ENCODE peak calls at places on chromosomes 6 and 20, in nine cellular contexts. K is left ventricle myocardium superior; O is HTR-8/SVneo; V is left cardiac atrium; W is stromal cell of bone marrow; J is naive thymus-derived CD8-positive, alpha-beta T cell; P is SHP77; Y is activated effector memory CD4-positive, alpha-beta T cell treated with Interleukin-2 at 50 U/mL for 16 hours; N is iris pigment epithelial cell. Z is an unnamed sample.

GRCh38 chr20:63974402-63975200 is 4.8 kb downstream of the SAMD10 start:
- DNase-seq in K (peak), O (no peak), V (peak), W (no peak), J (no peak), P (peak), Y (no peak), N (no peak), Z (peak)

GRCh38 chr20:20210327-20210726 is 157.6 kb upstream of the INSM1 start:
- DNase-seq in K (no peak), O (no peak), V (peak), W (no peak), J (no peak), P (peak), Y (no peak), N (no peak), Z (no peak)

GRCh38 chr6:138465007-138465645 is 34.2 kb downstream of the NHSL1 start:
- DNase-seq in K (no peak), O (peak), V (no peak), W (peak), J (no peak), P (no peak), Y (no peak), N (peak), Z (no peak)

GRCh38 chr6:9397981-9398559 is 962.7 kb upstream of the SLC35B3 start:
- DNase-seq in K (peak), O (peak), V (peak), W (no peak), J (no peak), P (peak), Y (no peak), N (no peak), Z (peak)

GRCh38 chr6:151387581-151387980 is 3.8 kb downstream of the ZBTB2 start:
- DNase-seq in K (no peak), O (no peak), V (no peak), W (no peak), J (no peak), P (no peak), Y (no peak), N (peak), Z (no peak)

GRCh38 chr6:152635949-152636674 is 1.1 kb downstream of the SYNE1 start:
- DNase-seq in K (peak), O (no peak), V (peak), W (peak), J (no peak), P (no peak), Y (no peak), N (peak), Z (no peak)

GRCh38 chr6:115573866-115574265 is 486.8 kb downstream of the FRK start:
- DNase-seq in K (no peak), O (no peak), V (no peak), W (no peak), J (no peak), P (no peak), Y (no peak), N (no peak), Z (no peak)

GRCh38 chr6:35745480-35745879 is 8.6 kb downstream of the ARMC12 start:
- DNase-seq in K (no peak), O (no peak), V (no peak), W (no peak), J (no peak), P (no peak), Y (no peak), N (no peak), Z (no peak)

GRCh38 chr20:55057779-55058415 is 582.5 kb downstream of the DOK5 start:
- DNase-seq in K (no peak), O (no peak), V (no peak), W (peak), J (no peak), P (no peak), Y (no peak), N (no peak), Z (no peak)

GRCh38 chr20:50655325-50655880 is 35.9 kb downstream of the RIPOR3 start:
- DNase-seq in K (peak), O (no peak), V (peak), W (no peak), J (no peak), P (no peak), Y (no peak), N (peak), Z (no peak)

GRCh38 chr20:18637296-18637695 is 49.4 kb downstream of the DTD1 start:
- DNase-seq in K (no peak), O (no peak), V (no peak), W (no peak), J (no peak), P (no peak), Y (no peak), N (no peak), Z (no peak)

GRCh38 chr6:132936641-132937040 is 122.3 kb downstream of the RPS12 start:
- DNase-seq in K (no peak), O (no peak), V (no peak), W (no peak), J (no peak), P (no peak), Y (no peak), N (no peak), Z (no peak)

GRCh38 chr6:69594405-69594804 is 202.4 kb downstream of the LMBRD1 start:
- DNase-seq in K (no peak), O (no peak), V (no peak), W (no peak), J (no peak), P (no peak), Y (no peak), N (no peak), Z (no peak)

GRCh38 chr6:27770724-27771123 is 141.5 kb downstream of the OR2B2 start:
- DNase-seq in K (no peak), O (no peak), V (no peak), W (no peak), J (no peak), P (no peak), Y (no peak), N (no peak), Z (no peak)

GRCh38 chr20:46122071-46122470 is 4.0 kb downstream of the CD40 start:
- DNase-seq in K (no peak), O (peak), V (no peak), W (peak), J (no peak), P (no peak), Y (no peak), N (peak), Z (no peak)

GRCh38 chr6:167805349-167806060 is 21.2 kb upstream of the AFDN start:
- DNase-seq in K (no peak), O (no peak), V (no peak), W (no peak), J (no peak), P (no peak), Y (no peak), N (no peak), Z (no peak)

GRCh38 chr20:19100975-19101374 is 111.5 kb upstream of the SLC24A3 start:
- DNase-seq in K (no peak), O (no peak), V (no peak), W (no peak), J (no peak), P (no peak), Y (no peak), N (no peak), Z (no peak)

GRCh38 chr6:158604048-158604406 is 40.5 kb downstream of the DYNLT1 start:
- DNase-seq in K (no peak), O (no peak), V (no peak), W (no peak), J (no peak), P (no peak), Y (no peak), N (no peak), Z (no peak)

GRCh38 chr6:160400426-160400825 is 52.2 kb downstream of the SLC22A3 start:
- DNase-seq in K (no peak), O (no peak), V (no peak), W (no peak), J (no peak), P (no peak), Y (no peak), N (peak), Z (no peak)

GRCh38 chr20:3749689-3750639 is 17.5 kb downstream of the HSPA12B start:
- DNase-seq in K (no peak), O (no peak), V (no peak), W (no peak), J (peak), P (peak), Y (no peak), N (no peak), Z (peak)

GRCh38 chr6:24489881-24490280 is 503 bp upstream of the GPLD1 start:
- DNase-seq in K (no peak), O (no peak), V (no peak), W (no peak), J (no peak), P (no peak), Y (no peak), N (peak), Z (peak)

GRCh38 chr6:45898941-45899682 is 116.5 kb downstream of the CLIC5 start:
- DNase-seq in K (no peak), O (no peak), V (no peak), W (no peak), J (no peak), P (no peak), Y (no peak), N (no peak), Z (no peak)

GRCh38 chr6:33049323-33049722 is 24.1 kb downstream of the HLA-DPA1 start:
- DNase-seq in K (no peak), O (no peak), V (no peak), W (no peak), J (no peak), P (no peak), Y (no peak), N (no peak), Z (no peak)

GRCh38 chr20:24479595-24479994 is 10.2 kb downstream of the SYNDIG1 start:
- DNase-seq in K (no peak), O (no peak), V (no peak), W (no peak), J (no peak), P (no peak), Y (no peak), N (no peak), Z (no peak)

GRCh38 chr6:125511809-125512341 is 210.1 kb upstream of the HDDC2 start:
- DNase-seq in K (no peak), O (no peak), V (no peak), W (peak), J (no peak), P (peak), Y (no peak), N (peak), Z (peak)

GRCh38 chr6:11814819-11815218 is 36.2 kb upstream of the ADTRP start:
- DNase-seq in K (no peak), O (no peak), V (no peak), W (no peak), J (no peak), P (no peak), Y (no peak), N (no peak), Z (no peak)